ENCODE peak calls at places on chromosomes 12 and 14, in nine cellular contexts. B is effector memory CD4-positive, alpha-beta T cell; U is GM23338; O is OCI-LY7; P is A549; I is spleen; Z is naive thymus-derived CD4-positive, alpha-beta T cell; K is HCT116; X is upper lobe of left lung. Q is an unnamed sample.

GRCh38 chr14:58428011-58428807 is 690 bp downstream of the KIAA0586 start:
- DNase-seq in B (no peak), U (peak; percentile 53), O (peak; percentile 62), P (peak; percentile 43), I (no peak), Z (no peak), K (peak; percentile 33), X (no peak), Q (no peak)

GRCh38 chr12:132003846-132004245 is 54.1 kb downstream of the EP400 start:
- DNase-seq in B (no peak), U (no peak), O (no peak), P (no peak), I (no peak), Z (no peak), K (no peak), X (no peak), Q (no peak)

GRCh38 chr12:76143343-76144252 is 59.1 kb upstream of the NAP1L1 start:
- DNase-seq in B (peak; percentile 3), U (no peak), O (no peak), P (no peak), I (no peak), Z (no peak), K (no peak), X (no peak), Q (no peak)

GRCh38 chr14:60563113-60563512 is 54.2 kb downstream of the SIX6 start:
- DNase-seq in B (no peak), U (no peak), O (no peak), P (no peak), I (no peak), Z (no peak), K (no peak), X (no peak), Q (no peak)

GRCh38 chr12:67482751-67483661 is 165.5 kb upstream of the DYRK2 start:
- DNase-seq in B (peak; percentile 59), U (no peak), O (peak; percentile 70), P (no peak), I (peak; percentile 91), Z (peak; percentile 86), K (no peak), X (no peak), Q (no peak)

GRCh38 chr14:24465369-24465768 is 22.8 kb upstream of the SDR39U1 start:
- DNase-seq in B (no peak), U (no peak), O (no peak), P (no peak), I (no peak), Z (peak; percentile 14), K (no peak), X (no peak), Q (no peak)

GRCh38 chr14:73771848-73772705 is 57.9 kb upstream of the PNMA1 start:
- DNase-seq in B (peak; percentile 49), U (peak; percentile 79), O (peak; percentile 95), P (no peak), I (peak; percentile 89), Z (peak; percentile 61), K (no peak), X (no peak), Q (no peak)

GRCh38 chr14:70803321-70804110 is 5.8 kb downstream of the MAP3K9 start:
- DNase-seq in B (no peak), U (no peak), O (peak; percentile 15), P (no peak), I (no peak), Z (no peak), K (no peak), X (no peak), Q (no peak)

GRCh38 chr12:59381106-59381505 is 214.7 kb upstream of the SLC16A7 start:
- DNase-seq in B (no peak), U (no peak), O (no peak), P (no peak), I (no peak), Z (no peak), K (no peak), X (no peak), Q (no peak)

GRCh38 chr14:52267501-52268190 is at the start of gene PTGDR:
- DNase-seq in B (peak; percentile 37), U (peak; percentile 76), O (no peak), P (no peak), I (peak; percentile 89), Z (no peak), K (no peak), X (peak; percentile 85), Q (no peak)

GRCh38 chr12:111757361-111758119 is 9.2 kb upstream of the ALDH2 start:
- DNase-seq in B (no peak), U (no peak), O (peak; percentile 76), P (no peak), I (no peak), Z (no peak), K (no peak), X (peak; percentile 44), Q (no peak)

GRCh38 chr12:58388261-58388660 is 446.9 kb downstream of the ATP23 start:
- DNase-seq in B (no peak), U (no peak), O (no peak), P (no peak), I (no peak), Z (no peak), K (no peak), X (no peak), Q (no peak)

GRCh38 chr12:55840581-55841351 is 2.0 kb downstream of the MMP19 start:
- DNase-seq in B (no peak), U (no peak), O (no peak), P (no peak), I (no peak), Z (no peak), K (no peak), X (no peak), Q (no peak)

GRCh38 chr14:32681598-32681997 is 257.1 kb upstream of the NPAS3 start:
- DNase-seq in B (no peak), U (no peak), O (no peak), P (no peak), I (no peak), Z (no peak), K (no peak), X (no peak), Q (no peak)

GRCh38 chr12:99898645-99899044 is 86.1 kb downstream of the ANKS1B start:
- DNase-seq in B (no peak), U (no peak), O (no peak), P (no peak), I (no peak), Z (no peak), K (no peak), X (no peak), Q (no peak)

GRCh38 chr12:118359541-118359915 is 13.2 kb downstream of the TAOK3 start:
- DNase-seq in B (no peak), U (no peak), O (peak; percentile 72), P (no peak), I (no peak), Z (no peak), K (no peak), X (no peak), Q (no peak)

GRCh38 chr12:122158700-122159285 is 15.2 kb downstream of the IL31 start:
- DNase-seq in B (no peak), U (no peak), O (no peak), P (no peak), I (no peak), Z (no peak), K (no peak), X (no peak), Q (no peak)

GRCh38 chr12:106910202-106910601 is 45.5 kb upstream of the TMEM263 start:
- DNase-seq in B (no peak), U (no peak), O (peak; percentile 52), P (no peak), I (no peak), Z (no peak), K (no peak), X (no peak), Q (no peak)

GRCh38 chr14:25484194-25484593 is 434.2 kb upstream of the STXBP6 start:
- DNase-seq in B (no peak), U (no peak), O (no peak), P (no peak), I (no peak), Z (no peak), K (no peak), X (no peak), Q (no peak)

GRCh38 chr14:41899416-41899815 is 292.7 kb downstream of the LRFN5 start:
- DNase-seq in B (no peak), U (no peak), O (no peak), P (no peak), I (no peak), Z (no peak), K (no peak), X (no peak), Q (no peak)

GRCh38 chr12:33115716-33116115 is 219.1 kb upstream of the PKP2 start:
- DNase-seq in B (no peak), U (peak; percentile 6), O (no peak), P (no peak), I (no peak), Z (no peak), K (no peak), X (no peak), Q (no peak)

GRCh38 chr14:105169776-105170655 is 1.4 kb upstream of the JAG2 start:
- DNase-seq in B (no peak), U (no peak), O (peak; percentile 34), P (no peak), I (no peak), Z (peak; percentile 30), K (no peak), X (peak; percentile 67), Q (no peak)

GRCh38 chr14:63893701-63894458 is 41.1 kb downstream of the SYNE2 start:
- DNase-seq in B (no peak), U (peak; percentile 52), O (no peak), P (no peak), I (no peak), Z (no peak), K (no peak), X (no peak), Q (no peak)
- H3K27ac ChIP-seq in B (no peak overlapping the region), U (peak overlapping the region; percentile 7), O (no peak overlapping the region), P (peak overlapping the region; percentile 53), I (peak overlapping the region; percentile 42), Z (no peak overlapping the region), K (no peak overlapping the region), X (peak overlapping the region; percentile 55), Q (peak overlapping the region; percentile 25)

GRCh38 chr12:31516702-31517101 is 74.2 kb downstream of the DENND5B start:
- DNase-seq in B (no peak), U (no peak), O (no peak), P (no peak), I (no peak), Z (no peak), K (no peak), X (no peak), Q (no peak)
- H3K27ac ChIP-seq in B (no peak overlapping the region), U (no peak overlapping the region), O (no peak overlapping the region), P (peak overlapping the region; percentile 94), I (no peak overlapping the region), Z (no peak overlapping the region), K (no peak overlapping the region), X (no peak overlapping the region), Q (no peak overlapping the region)

GRCh38 chr14:90566481-90566880 is 169.7 kb downstream of the CALM1 start:
- DNase-seq in B (no peak), U (no peak), O (no peak), P (no peak), I (no peak), Z (no peak), K (no peak), X (no peak), Q (no peak)
- H3K27ac ChIP-seq in B (no peak overlapping the region), U (no peak overlapping the region), O (no peak overlapping the region), P (no peak overlapping the region), I (no peak overlapping the region), Z (no peak overlapping the region), K (no peak overlapping the region), X (no peak overlapping the region), Q (no peak overlapping the region)

DNA sequence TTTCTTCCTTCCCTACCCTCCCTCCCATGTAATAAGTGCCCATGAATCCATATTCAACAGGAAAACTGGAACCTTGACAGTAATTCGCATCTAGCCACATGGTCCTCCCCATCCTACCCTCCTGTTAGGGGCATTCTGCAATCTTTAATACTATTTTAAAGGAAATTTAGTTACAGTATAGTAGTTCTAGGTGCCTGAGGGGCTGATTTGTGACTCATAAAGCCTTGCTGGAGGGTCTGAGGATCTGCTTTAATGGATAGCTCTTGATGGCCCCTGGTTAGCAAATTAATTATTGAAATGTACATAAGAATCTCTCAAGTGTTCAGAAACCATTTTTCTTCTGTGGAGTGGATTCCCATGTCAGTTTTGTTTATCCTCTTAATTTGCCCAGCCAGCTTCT is 54.1 kb downstream of the ESRRB start:
- DNase-seq in B (no peak), U (no peak), O (no peak), P (no peak), I (no peak), Z (no peak), K (no peak), X (no peak), Q (no peak)
- H3K27ac ChIP-seq in B (no peak overlapping the region), U (no peak overlapping the region), O (no peak overlapping the region), P (no peak overlapping the region), I (no peak overlapping the region), Z (no peak overlapping the region), K (no peak overlapping the region), X (no peak overlapping the region), Q (no peak overlapping the region)